ENCODE peak calls at places on chromosomes 1 and 21, in five cellular contexts. R is B cell, E is uterus, W is upper lobe of right lung, S is tibial nerve. D is an unnamed sample.

GRCh38 chr1:217342105-217342504 is 288.8 kb downstream of the GPATCH2 start:
- DNase-seq in R (no peak), E (no peak), W (no peak), S (no peak), D (no peak)

GRCh38 chr21:37868896-37869295 is 47.4 kb downstream of the KCNJ6 start:
- DNase-seq in R (no peak), E (no peak), W (no peak), S (no peak), D (no peak)

GRCh38 chr1:6923012-6923805 is 138.0 kb downstream of the CAMTA1 start:
- DNase-seq in R (no peak), E (no peak), W (no peak), S (no peak), D (no peak)

GRCh38 chr1:88327391-88328267 is 356.4 kb upstream of the PKN2 start:
- DNase-seq in R (no peak), E (no peak), W (no peak), S (no peak), D (no peak)

GRCh38 chr1:66446261-66447001 is 87.5 kb upstream of the SGIP1 start:
- DNase-seq in R (peak), E (no peak), W (no peak), S (peak), D (no peak)

GRCh38 chr21:43867332-43867703 is 2.3 kb downstream of the AGPAT3 start:
- DNase-seq in R (no peak), E (no peak), W (no peak), S (no peak), D (no peak)

GRCh38 chr1:182173791-182174190 is 112.3 kb upstream of the ZNF648 start:
- DNase-seq in R (no peak), E (no peak), W (no peak), S (no peak), D (peak)

GRCh38 chr1:95642035-95642434 is 408.0 kb downstream of the RWDD3 start:
- DNase-seq in R (no peak), E (no peak), W (no peak), S (no peak), D (no peak)

GRCh38 chr1:32275424-32275823 is 16.5 kb upstream of the HDAC1 start:
- DNase-seq in R (no peak), E (no peak), W (peak), S (no peak), D (no peak)

GRCh38 chr1:14294860-14295259 is 303.6 kb upstream of the KAZN start:
- DNase-seq in R (no peak), E (no peak), W (no peak), S (no peak), D (no peak)

GRCh38 chr1:198701766-198702539 is 63.1 kb downstream of the PTPRC start:
- DNase-seq in R (no peak), E (no peak), W (no peak), S (no peak), D (no peak)
- TF ChIP-seq CTCF in R (no peak), E (no peak), W (no peak), S (no peak), D (no peak)

GRCh38 chr1:223245983-223246382 is 102.9 kb upstream of the TLR5 start:
- DNase-seq in R (no peak), E (no peak), W (no peak), S (no peak), D (no peak)

GRCh38 chr1:223243441-223244050 is 100.5 kb upstream of the TLR5 start:
- DNase-seq in R (no peak), E (no peak), W (no peak), S (no peak), D (no peak)

GRCh38 chr1:223245411-223245810 is 102.4 kb upstream of the TLR5 start:
- DNase-seq in R (no peak), E (no peak), W (no peak), S (no peak), D (no peak)

GRCh38 chr1:223242971-223243370 is 99.9 kb upstream of the TLR5 start:
- DNase-seq in R (no peak), E (no peak), W (no peak), S (no peak), D (no peak)

GRCh38 chr1:223244366-223245103 is 101.5 kb upstream of the TLR5 start:
- DNase-seq in R (no peak), E (no peak), W (no peak), S (no peak), D (no peak)
- TF ChIP-seq CTCF in R (no peak), E (no peak), W (peak), S (peak), D (peak)

DNA sequence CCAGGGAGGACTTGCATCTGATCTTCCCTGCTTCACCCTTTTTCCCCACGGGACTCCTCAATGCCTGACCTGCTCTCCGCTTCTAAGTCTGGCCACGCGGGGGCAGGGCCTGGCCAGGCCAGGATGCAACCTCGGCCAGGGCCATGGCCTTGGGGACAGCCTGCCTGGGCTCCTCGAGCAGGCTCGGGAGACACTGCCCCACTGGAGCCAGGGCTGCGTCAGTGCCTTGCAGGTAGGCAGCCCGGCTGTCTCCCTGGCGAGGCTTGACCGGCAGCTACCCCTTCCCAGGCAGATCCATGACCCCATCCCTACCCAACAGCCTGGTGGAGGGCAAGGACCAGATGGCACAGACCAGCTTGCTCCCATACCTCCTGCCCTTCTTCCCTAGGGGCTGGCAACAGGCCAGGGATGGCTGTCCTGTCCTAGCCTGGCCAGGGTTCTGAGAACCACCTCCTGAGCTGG is 2.7 kb upstream of the PRDM16 start:
- DNase-seq in R (no peak), E (peak), W (peak), S (no peak), D (no peak)
- TF ChIP-seq CTCF in R (no peak), E (peak), W (peak), S (peak), D (no peak)

DNA sequence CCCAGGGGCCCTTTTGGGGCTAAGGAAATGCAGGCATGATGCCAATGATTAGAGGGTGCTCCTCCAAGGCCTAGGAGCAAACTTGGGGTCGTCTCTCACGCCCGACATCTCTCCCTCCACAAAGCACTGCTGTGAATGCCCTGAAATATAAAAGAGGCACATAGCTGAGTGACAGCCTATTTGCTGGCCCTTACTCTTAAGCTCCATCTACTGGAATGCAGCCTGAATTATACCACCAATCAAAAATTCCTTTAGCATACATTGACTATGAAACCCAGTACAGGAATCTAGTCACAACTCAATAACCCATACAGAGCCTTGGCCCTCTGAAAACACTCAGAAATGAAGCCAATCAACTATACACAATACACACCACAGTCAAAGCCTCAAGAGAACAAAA is 105.5 kb downstream of the LRIG2 start:
- DNase-seq in R (no peak), E (no peak), W (no peak), S (no peak), D (no peak)
- TF ChIP-seq CTCF in R (no peak), E (no peak), W (no peak), S (no peak), D (no peak)

GRCh38 chr1:53998223-53998622 is 19.8 kb downstream of the LDLRAD1 start:
- DNase-seq in R (no peak), E (no peak), W (no peak), S (no peak), D (no peak)

GRCh38 chr1:53995683-53996082 is 22.3 kb downstream of the LDLRAD1 start:
- DNase-seq in R (no peak), E (no peak), W (no peak), S (no peak), D (no peak)

GRCh38 chr1:53986458-53986857 is 31.5 kb downstream of the LDLRAD1 start:
- DNase-seq in R (no peak), E (no peak), W (no peak), S (no peak), D (no peak)

GRCh38 chr1:53987880-53988279 is 30.1 kb downstream of the LDLRAD1 start:
- DNase-seq in R (no peak), E (no peak), W (no peak), S (no peak), D (no peak)

GRCh38 chr1:53992085-53992874 is 25.7 kb downstream of the LDLRAD1 start:
- DNase-seq in R (no peak), E (no peak), W (no peak), S (no peak), D (no peak)
- TF ChIP-seq CTCF in R (no peak), E (no peak), W (no peak), S (no peak), D (no peak)

GRCh38 chr1:46303038-46303871 is at the start of the genes LRRC41 and UQCRH:
- DNase-seq in R (peak), E (peak), W (peak), S (peak), D (peak)

GRCh38 chr1:46300673-46301405 is 2.6 kb downstream of the LRRC41 start:
- DNase-seq in R (no peak), E (no peak), W (no peak), S (no peak), D (no peak)

GRCh38 chr1:46303872-46304326 is 401 bp downstream of the UQCRH start:
- DNase-seq in R (no peak), E (no peak), W (no peak), S (no peak), D (no peak)

GRCh38 chr1:46301406-46302090 is 1.9 kb downstream of the LRRC41 start:
- DNase-seq in R (no peak), E (peak), W (peak), S (peak), D (peak)

DNA sequence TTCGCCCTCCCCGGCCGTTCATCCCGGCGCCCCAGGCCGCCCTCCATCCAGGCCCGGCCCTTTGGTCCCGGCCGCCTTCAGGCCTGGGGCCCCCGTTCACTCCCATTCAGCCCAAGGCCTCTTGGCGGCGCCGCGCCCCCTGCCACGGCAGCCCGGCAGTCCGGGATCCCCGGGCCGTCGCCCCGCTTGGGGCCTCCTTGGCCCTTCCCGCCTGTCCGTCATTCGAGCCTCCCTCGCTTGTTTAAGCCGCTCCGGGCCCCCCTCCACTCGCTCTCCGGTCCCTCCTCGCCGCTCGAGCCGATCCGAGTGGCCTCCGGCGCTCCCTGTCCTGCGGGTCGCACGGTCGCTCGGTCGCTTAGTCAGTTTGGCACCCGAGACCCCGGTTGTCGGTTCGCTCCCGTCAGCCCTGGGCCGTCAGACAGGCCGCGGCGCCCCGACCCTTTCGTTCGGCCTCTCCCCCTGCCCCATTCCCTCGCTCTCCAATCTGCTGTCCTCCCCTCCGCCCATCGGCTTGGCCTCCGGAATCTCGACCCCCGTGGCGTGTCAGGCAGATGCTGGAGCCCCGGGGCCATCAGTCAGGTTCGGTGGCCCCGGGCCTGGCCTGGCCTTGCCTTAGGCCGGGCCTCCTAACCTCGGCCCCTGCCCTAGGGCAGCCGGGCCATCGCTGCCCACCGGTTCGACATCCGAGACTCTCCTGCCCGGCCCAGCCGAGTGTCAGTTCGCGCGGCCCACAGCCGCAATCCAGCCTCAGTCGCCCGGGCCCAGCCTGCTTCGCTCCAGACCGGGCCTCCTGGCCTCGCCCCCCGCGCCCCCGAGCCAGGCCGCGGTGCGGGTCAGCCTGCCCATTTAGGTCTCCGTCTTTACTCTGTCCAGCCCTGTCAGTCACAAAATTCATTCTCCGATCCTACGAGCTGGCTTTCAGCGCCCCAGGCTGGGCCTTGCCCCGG is 1.1 kb downstream of the LRRC41 start:
- DNase-seq in R (peak), E (peak), W (peak), S (peak), D (peak)
- TF ChIP-seq CTCF in R (peak), E (peak), W (peak), S (no peak), D (peak)

GRCh38 chr1:109644670-109645069 is 11.2 kb upstream of the GSTM4 start:
- DNase-seq in R (no peak), E (no peak), W (peak), S (no peak), D (no peak)

GRCh38 chr1:109650609-109651008 is 5.3 kb upstream of the GSTM4 start:
- DNase-seq in R (no peak), E (no peak), W (no peak), S (no peak), D (no peak)

GRCh38 chr1:109652446-109652845 is 3.5 kb upstream of the GSTM4 start:
- DNase-seq in R (no peak), E (no peak), W (no peak), S (no peak), D (no peak)

GRCh38 chr1:109653286-109653685 is 2.6 kb upstream of the GSTM4 start:
- DNase-seq in R (no peak), E (no peak), W (no peak), S (no peak), D (no peak)

DNA sequence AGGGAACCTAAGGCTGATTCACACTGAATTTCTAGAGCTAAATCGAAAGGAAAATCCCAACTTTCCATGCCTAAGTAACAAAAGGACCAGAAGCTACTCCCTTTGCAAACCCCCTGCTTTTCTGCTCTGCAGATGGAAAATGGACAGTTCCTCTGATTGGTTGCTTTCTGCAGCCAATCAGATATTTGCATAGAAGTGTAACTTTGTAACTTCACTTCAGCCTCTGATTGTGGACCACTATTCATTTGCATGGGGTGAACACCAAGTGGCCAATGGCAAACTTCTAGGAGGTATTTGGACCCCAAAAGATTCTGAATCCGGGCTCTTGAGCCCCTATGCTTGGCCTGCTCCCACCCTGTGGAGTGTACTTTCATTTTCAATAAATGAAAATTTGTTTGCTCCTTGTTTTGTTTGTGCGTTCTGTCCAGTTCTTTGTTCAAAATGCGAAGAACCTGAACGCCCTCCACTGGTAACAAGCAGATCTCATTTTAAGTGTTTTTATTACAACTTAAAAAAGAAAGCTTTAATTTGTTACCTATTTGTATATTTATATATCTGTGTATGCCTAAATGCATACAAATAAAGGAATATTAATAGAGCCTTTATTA is 6.4 kb upstream of the GSTM4 start:
- DNase-seq in R (no peak), E (no peak), W (no peak), S (no peak), D (no peak)
- TF ChIP-seq CTCF in R (no peak), E (peak), W (peak), S (peak), D (no peak)

GRCh38 chr1:19096990-19097389 is 113.1 kb downstream of the UBR4 start:
- DNase-seq in R (no peak), E (no peak), W (no peak), S (no peak), D (no peak)

GRCh38 chr1:19100008-19100407 is 110.1 kb downstream of the UBR4 start:
- DNase-seq in R (no peak), E (no peak), W (no peak), S (no peak), D (no peak)

GRCh38 chr1:19096036-19096833 is 113.8 kb downstream of the UBR4 start:
- DNase-seq in R (no peak), E (no peak), W (no peak), S (no peak), D (no peak)

DNA sequence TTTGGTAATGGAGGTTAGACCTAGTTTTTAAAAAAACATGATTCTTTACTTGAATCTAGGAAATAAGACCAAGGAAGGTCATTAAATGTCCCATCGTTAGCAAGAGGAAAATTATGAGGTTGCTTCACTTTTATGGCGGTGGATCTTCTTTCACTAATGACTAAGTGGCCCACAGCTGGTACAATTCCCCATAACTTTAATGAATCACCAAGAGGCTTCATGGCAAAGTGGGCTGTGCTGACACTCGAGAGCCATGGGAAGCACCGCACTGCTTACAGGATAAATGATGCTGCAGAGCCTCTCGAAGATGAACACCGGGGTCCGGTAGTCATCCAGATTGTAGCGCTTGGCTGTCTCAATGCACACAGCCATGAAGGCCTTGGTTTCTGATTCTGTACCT is 108.8 kb downstream of the UBR4 start:
- DNase-seq in R (no peak), E (no peak), W (no peak), S (no peak), D (no peak)
- TF ChIP-seq CTCF in R (no peak), E (no peak), W (no peak), S (no peak), D (no peak)

D was measured in gastrocnemius medialis.